ENCODE peak calls at places on chromosomes 3 and 15, in ten cellular contexts. V, B, W, L, I, O, R, Z, U and X are unnamed samples.

GRCh38 chr3:95752199-95752598 is 1062.2 kb upstream of the EPHA6 start:
- DNase-seq in V (no peak), B (no peak), W (no peak), L (no peak), I (no peak), O (no peak), R (no peak), Z (no peak), U (no peak), X (peak; percentile 4)

GRCh38 chr15:90225504-90226234 is 8.1 kb downstream of the CIB1 start:
- DNase-seq in V (no peak), B (no peak), W (no peak), L (no peak), I (no peak), O (no peak), R (no peak), Z (no peak), U (no peak), X (no peak)

GRCh38 chr3:141227752-141228151 is 3.9 kb upstream of the PXYLP1 start:
- DNase-seq in V (peak; percentile 66), B (no peak), W (peak; percentile 37), L (no peak), I (no peak), O (no peak), R (no peak), Z (no peak), U (no peak), X (no peak)

GRCh38 chr3:143084856-143085731 is 34.5 kb upstream of the CHST2 start:
- DNase-seq in V (peak; percentile 75), B (no peak), W (peak; percentile 80), L (no peak), I (no peak), O (no peak), R (no peak), Z (peak; percentile 73), U (no peak), X (no peak)

GRCh38 chr15:32965897-32966296 is 228.6 kb downstream of the FMN1 start:
- DNase-seq in V (no peak), B (no peak), W (no peak), L (no peak), I (no peak), O (no peak), R (no peak), Z (no peak), U (no peak), X (no peak)

GRCh38 chr3:87167634-87168456 is 59.3 kb upstream of the CHMP2B start:
- DNase-seq in V (peak; percentile 72), B (peak; percentile 21), W (peak; percentile 70), L (peak; percentile 44), I (peak; percentile 53), O (no peak), R (peak; percentile 36), Z (no peak), U (peak; percentile 62), X (no peak)

GRCh38 chr15:39629376-39629775 is 48.5 kb downstream of the THBS1 start:
- DNase-seq in V (peak; percentile 54), B (no peak), W (peak; percentile 42), L (peak; percentile 81), I (no peak), O (peak; percentile 21), R (no peak), Z (no peak), U (no peak), X (peak; percentile 71)

GRCh38 chr3:128436214-128436613 is 30.5 kb downstream of the DNAJB8 start:
- DNase-seq in V (no peak), B (no peak), W (no peak), L (no peak), I (no peak), O (no peak), R (no peak), Z (no peak), U (no peak), X (no peak)

GRCh38 chr15:73952913-73953750 is 26.9 kb downstream of the LOXL1 start:
- DNase-seq in V (no peak), B (no peak), W (no peak), L (no peak), I (no peak), O (no peak), R (no peak), Z (peak; percentile 67), U (no peak), X (no peak)

GRCh38 chr15:44340410-44340809 is 51.9 kb downstream of the GOLM2 start:
- DNase-seq in V (peak; percentile 72), B (no peak), W (peak; percentile 89), L (no peak), I (no peak), O (no peak), R (no peak), Z (no peak), U (no peak), X (no peak)

GRCh38 chr15:62989366-62990055 is 53.0 kb upstream of the TPM1 start:
- DNase-seq in V (no peak), B (no peak), W (peak; percentile 50), L (no peak), I (no peak), O (no peak), R (no peak), Z (no peak), U (no peak), X (peak; percentile 16)

GRCh38 chr3:46907271-46907670 is 29.8 kb downstream of the PTH1R start:
- DNase-seq in V (no peak), B (no peak), W (no peak), L (peak; percentile 21), I (no peak), O (no peak), R (no peak), Z (peak; percentile 59), U (no peak), X (no peak)

GRCh38 chr3:36989568-36989967 is 3.4 kb downstream of the EPM2AIP1 start:
- DNase-seq in V (no peak), B (no peak), W (no peak), L (no peak), I (no peak), O (no peak), R (no peak), Z (no peak), U (no peak), X (no peak)

GRCh38 chr3:30743086-30743619 is 136.8 kb downstream of the TGFBR2 start:
- DNase-seq in V (no peak), B (no peak), W (no peak), L (no peak), I (no peak), O (no peak), R (no peak), Z (no peak), U (no peak), X (no peak)

GRCh38 chr15:31379042-31379441 is 52.4 kb downstream of the KLF13 start:
- DNase-seq in V (no peak), B (no peak), W (no peak), L (no peak), I (no peak), O (no peak), R (no peak), Z (no peak), U (no peak), X (no peak)

GRCh38 chr3:172098698-172099494 is 59.5 kb downstream of the FNDC3B start:
- DNase-seq in V (no peak), B (no peak), W (no peak), L (no peak), I (no peak), O (no peak), R (no peak), Z (no peak), U (no peak), X (no peak)

DNA sequence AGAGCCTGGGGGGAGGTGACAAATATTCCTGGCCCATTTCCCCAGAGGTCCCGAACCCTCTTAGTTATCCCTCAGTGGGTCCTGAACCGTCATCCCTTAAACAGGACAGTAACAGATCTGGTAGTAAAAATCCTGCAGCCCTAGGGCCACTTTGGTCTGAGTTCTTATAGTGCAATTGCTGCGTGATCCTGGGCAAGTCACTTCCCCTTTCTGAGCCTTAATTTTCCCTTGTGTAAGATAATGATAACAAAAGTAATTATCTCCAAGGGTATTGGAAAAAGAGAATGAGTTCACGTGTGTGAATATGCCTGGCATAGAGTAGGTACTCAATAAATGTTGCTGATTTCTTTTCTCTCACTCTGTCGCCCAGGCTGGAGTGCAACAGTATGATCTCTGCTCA is 2.9 kb upstream of the JAGN1 start:
- DNase-seq in V (no peak), B (no peak), W (no peak), L (no peak), I (no peak), O (no peak), R (no peak), Z (peak; percentile 5), U (no peak), X (no peak)
- H3K4me1 ChIP-seq in V (peaks cover 6% of the 10 kb centered on the region), B (peaks cover 45% of the 10 kb centered on the region), W (peaks cover 15% of the 10 kb centered on the region), L (peaks cover 11% of the 10 kb centered on the region), I (peaks cover 16% of the 10 kb centered on the region), O (peaks cover 14% of the 10 kb centered on the region), R (peaks cover 12% of the 10 kb centered on the region), Z (peaks cover 12% of the 10 kb centered on the region), U (peaks cover 9% of the 10 kb centered on the region), X (peaks cover 14% of the 10 kb centered on the region)

GRCh38 chr3:114725966-114726365 is 421.1 kb downstream of the ZBTB20 start:
- DNase-seq in V (no peak), B (no peak), W (no peak), L (no peak), I (no peak), O (no peak), R (no peak), Z (no peak), U (no peak), X (no peak)
- H3K4me3 ChIP-seq in V (no peak overlapping the region), B (no peak overlapping the region), W (no peak overlapping the region), L (no peak overlapping the region), I (no peak overlapping the region), O (no peak overlapping the region), R (no peak overlapping the region), Z (no peak overlapping the region), U (no peak overlapping the region), X (no peak overlapping the region)

DNA sequence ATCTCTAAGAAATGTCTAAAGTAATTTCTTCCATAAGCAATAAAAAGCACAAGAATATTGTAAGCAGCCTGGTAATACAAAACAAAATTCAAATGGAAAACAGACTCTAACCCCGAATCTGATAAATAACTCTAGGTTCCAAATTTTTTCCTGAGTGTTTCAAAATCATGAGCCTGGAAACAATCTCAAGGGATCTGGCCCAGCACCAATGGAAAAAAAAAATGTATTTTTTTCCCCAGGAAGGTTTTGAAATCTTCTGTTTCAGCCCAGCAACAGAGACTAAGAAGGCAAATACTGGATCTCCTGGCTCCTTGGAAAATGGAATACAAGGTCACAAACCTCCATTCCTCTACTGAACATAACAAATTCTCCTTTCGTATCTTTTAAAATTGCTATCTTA is 13.0 kb downstream of the TBC1D2B start:
- DNase-seq in V (peak; percentile 86), B (no peak), W (peak; percentile 72), L (no peak), I (no peak), O (no peak), R (no peak), Z (no peak), U (peak; percentile 54), X (no peak)
- H3K4me1 ChIP-seq in V (peaks cover 8% of the 10 kb centered on the region), B (peaks cover 93% of the 10 kb centered on the region), W (peaks cover 77% of the 10 kb centered on the region), L (peaks cover 95% of the 10 kb centered on the region), I (peaks cover 83% of the 10 kb centered on the region), O (peaks cover 87% of the 10 kb centered on the region), R (peaks cover 86% of the 10 kb centered on the region), Z (peaks cover 79% of the 10 kb centered on the region), U (peaks cover 81% of the 10 kb centered on the region), X (peaks cover 76% of the 10 kb centered on the region)

DNA sequence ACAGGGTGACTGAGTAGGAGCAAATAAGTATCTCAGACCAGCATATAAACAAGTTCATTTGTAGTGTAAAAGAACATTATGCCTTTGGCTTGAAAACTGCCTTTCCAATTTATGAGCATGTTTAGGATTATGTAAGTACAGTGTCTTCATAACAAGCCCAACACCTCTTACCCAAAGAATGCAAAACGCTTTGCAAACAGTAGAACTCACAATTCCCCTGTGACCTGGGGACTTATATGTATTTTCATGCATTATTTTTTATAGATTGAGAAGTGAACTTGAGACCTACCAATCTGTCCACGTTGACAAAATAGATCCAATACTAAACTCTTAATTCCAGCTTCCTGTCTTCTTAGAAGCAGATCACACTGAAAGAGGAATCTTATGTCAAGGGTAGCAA is 202.1 kb downstream of the TP63 start:
- DNase-seq in V (no peak), B (no peak), W (no peak), L (no peak), I (no peak), O (no peak), R (no peak), Z (no peak), U (no peak), X (no peak)
- H3K4me3 ChIP-seq in V (no peak overlapping the region), B (no peak overlapping the region), W (no peak overlapping the region), L (no peak overlapping the region), I (no peak overlapping the region), O (no peak overlapping the region), R (no peak overlapping the region), Z (no peak overlapping the region), U (no peak overlapping the region), X (no peak overlapping the region)